ENCODE peak calls at places on chromosomes 4 and X, in four cellular contexts. One of them, this sample, is unnamed.

GRCh38 chr4:189806506-189806905 is 134.2 kb upstream of the FRG1 start:
- DNase-seq in SK-N-SH: no peak
- DNase-seq in A549: no peak
- DNase-seq in K562: no peak
- DNase-seq in this sample: no peak

GRCh38 chr4:173835863-173836262 is 305.8 kb upstream of the HAND2 start:
- DNase-seq in A549: no peak
- DNase-seq in SK-N-SH: peak
- DNase-seq in K562: no peak
- DNase-seq in this sample: no peak

GRCh38 chr4:41320278-41320677 is 63.5 kb downstream of the UCHL1 start:
- DNase-seq in K562: no peak
- DNase-seq in SK-N-SH: no peak
- DNase-seq in A549: no peak
- DNase-seq in this sample: no peak

GRCh38 chr4:182809417-182810102 is 107.6 kb downstream of the DCTD start:
- DNase-seq in K562: no peak
- DNase-seq in A549: no peak
- DNase-seq in SK-N-SH: no peak
- DNase-seq in this sample: no peak

GRCh38 chr4:43163101-43163792 is 270.7 kb downstream of the GRXCR1 start:
- DNase-seq in K562: no peak
- DNase-seq in A549: no peak
- DNase-seq in SK-N-SH: no peak
- DNase-seq in this sample: no peak

GRCh38 chr4:102281171-102281842 is 64.0 kb downstream of the SLC39A8 start:
- DNase-seq in SK-N-SH: no peak
- DNase-seq in A549: no peak
- DNase-seq in K562: no peak
- DNase-seq in this sample: no peak

GRCh38 chr4:109803924-109804571 is 2.2 kb upstream of the CFI start:
- DNase-seq in SK-N-SH: peak
- DNase-seq in K562: no peak
- DNase-seq in A549: peak
- DNase-seq in this sample: peak

GRCh38 chr4:170374770-170375169 is 285.0 kb upstream of the AADAT start:
- DNase-seq in SK-N-SH: peak
- DNase-seq in A549: peak
- DNase-seq in K562: peak
- DNase-seq in this sample: no peak

GRCh38 chr4:186698525-186698924 is 25.1 kb downstream of the FAT1 start:
- DNase-seq in K562: no peak
- DNase-seq in A549: no peak
- DNase-seq in SK-N-SH: no peak
- DNase-seq in this sample: no peak

GRCh38 chr4:148857234-148857972 is 415.2 kb upstream of the NR3C2 start:
- DNase-seq in K562: no peak
- DNase-seq in A549: no peak
- DNase-seq in SK-N-SH: no peak
- DNase-seq in this sample: no peak

GRCh38 chr4:162239992-162240769 is 76.4 kb upstream of the FSTL5 start:
- DNase-seq in A549: no peak
- DNase-seq in K562: no peak
- DNase-seq in SK-N-SH: no peak
- DNase-seq in this sample: no peak

GRCh38 chrX:55057691-55058249 is 17.1 kb upstream of the PAGE2B start:
- DNase-seq in A549: peak
- DNase-seq in SK-N-SH: peak
- DNase-seq in K562: peak
- DNase-seq in this sample: no peak

GRCh38 chrX:6678313-6678712 is 143.4 kb upstream of the VCX3A start:
- DNase-seq in SK-N-SH: no peak
- DNase-seq in K562: no peak
- DNase-seq in A549: no peak
- DNase-seq in this sample: no peak

DNA sequence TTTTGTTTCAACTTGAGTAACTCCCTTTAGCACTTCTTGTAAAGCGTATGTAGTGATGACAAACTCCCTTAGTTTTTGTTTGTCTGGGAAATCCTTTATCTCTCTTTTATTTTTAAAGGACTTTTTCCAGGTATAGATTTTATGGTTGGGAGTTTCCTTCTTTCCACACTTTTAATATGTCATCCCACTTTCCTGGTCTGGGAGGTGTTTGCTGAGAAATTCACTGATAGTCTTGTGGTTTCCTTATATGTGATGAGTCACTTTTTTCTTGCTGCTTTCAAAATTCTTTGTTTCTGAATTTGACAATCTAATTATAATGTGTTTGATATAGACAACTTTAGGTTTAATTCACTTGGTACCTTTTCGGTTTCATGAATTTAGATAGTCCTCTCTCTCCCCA is 353.9 kb downstream of the GPAT3 start:
- DNase-seq in K562: no peak
- DNase-seq in SK-N-SH: no peak
- DNase-seq in A549: peak
- DNase-seq in this sample: no peak
- TF ChIP-seq RCOR1 in K562: no peak
- TF ChIP-seq RCOR1 in SK-N-SH: no peak
- TF ChIP-seq RCOR1 in A549: no peak
- TF ChIP-seq RCOR1 in this sample: no peak

DNA sequence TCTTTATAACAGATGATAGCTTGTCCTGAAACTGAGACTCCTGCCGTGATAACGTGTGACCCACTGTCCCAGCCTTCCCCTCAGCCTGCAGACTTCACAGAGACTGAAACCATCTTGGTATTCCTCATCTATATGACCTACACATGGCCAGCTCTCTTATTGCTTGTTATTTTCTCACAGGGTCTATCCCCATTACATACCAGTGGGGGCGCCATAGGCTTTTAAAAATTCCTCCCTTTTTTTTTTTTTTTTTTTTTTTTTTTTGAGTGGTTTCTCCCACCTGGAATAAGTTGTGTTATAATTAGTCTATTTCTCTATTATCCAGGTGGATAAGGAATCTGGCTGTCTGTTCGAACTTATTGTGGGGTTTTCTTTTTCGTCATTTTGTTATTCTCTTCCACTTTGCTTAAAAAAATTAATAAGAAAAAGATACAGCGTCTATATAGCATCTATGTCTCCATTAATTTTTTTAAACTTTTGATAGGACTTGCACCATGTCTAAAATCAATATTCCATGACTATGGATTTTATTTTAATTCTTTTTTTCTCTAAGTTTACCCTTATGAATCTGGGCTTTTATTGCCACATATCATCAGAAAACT is 47.2 kb downstream of the GYG2 start:
- DNase-seq in A549: peak
- DNase-seq in SK-N-SH: peak
- DNase-seq in K562: no peak
- DNase-seq in this sample: no peak
- TF ChIP-seq CTCF in A549: peak
- TF ChIP-seq CTCF in SK-N-SH: peak
- TF ChIP-seq CTCF in K562: peak
- TF ChIP-seq CTCF in this sample: peak

DNA sequence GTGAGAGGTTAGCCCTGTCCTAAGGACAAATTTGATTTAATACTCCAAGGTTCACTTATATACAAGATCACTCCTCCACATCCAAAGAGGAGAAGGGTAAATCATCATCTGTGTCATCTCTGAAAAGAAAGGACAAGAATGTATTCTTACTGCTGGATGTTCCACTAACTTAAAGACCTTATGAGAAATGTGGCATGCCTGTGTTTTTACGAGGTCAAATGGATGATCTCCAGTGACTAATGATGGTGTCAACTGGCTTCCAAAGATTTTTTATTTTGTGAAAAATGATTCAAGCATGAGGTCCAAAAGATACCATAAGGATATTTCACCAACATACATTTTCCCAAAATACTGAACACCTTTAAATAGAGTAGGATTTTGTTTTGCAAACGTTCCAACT is 143.4 kb downstream of the PTCHD1 start:
- DNase-seq in K562: no peak
- DNase-seq in A549: no peak
- DNase-seq in SK-N-SH: no peak
- DNase-seq in this sample: no peak
- TF ChIP-seq CHD2 in K562: no peak
- TF ChIP-seq CHD2 in A549: no peak
- TF ChIP-seq CHD2 in SK-N-SH: no peak
- TF ChIP-seq CHD2 in this sample: no peak

DNA sequence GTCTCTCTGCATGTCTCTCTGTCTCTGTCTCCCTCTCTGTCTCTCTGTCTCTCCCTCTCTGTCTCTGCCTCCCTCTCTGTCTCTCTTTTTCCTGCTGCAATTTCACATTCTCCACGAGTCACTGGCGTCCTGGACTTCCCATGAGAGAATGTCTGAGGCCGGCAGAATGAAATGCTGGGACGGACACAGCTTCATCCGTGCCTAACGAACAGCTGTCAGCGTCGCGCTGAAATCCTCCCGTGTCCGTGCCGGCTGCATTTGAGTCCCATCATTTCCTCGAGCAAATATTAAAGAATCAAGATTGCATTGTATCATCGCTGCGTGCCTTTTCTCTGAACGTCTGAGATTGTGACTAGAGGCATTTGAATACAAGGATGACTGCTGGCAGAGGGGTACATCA is 279.8 kb downstream of the ASMT start:
- DNase-seq in A549: no peak
- DNase-seq in K562: no peak
- DNase-seq in SK-N-SH: no peak
- DNase-seq in this sample: no peak
- TF ChIP-seq RCOR1 in A549: no peak
- TF ChIP-seq RCOR1 in K562: no peak
- TF ChIP-seq RCOR1 in SK-N-SH: no peak
- TF ChIP-seq RCOR1 in this sample: no peak

DNA sequence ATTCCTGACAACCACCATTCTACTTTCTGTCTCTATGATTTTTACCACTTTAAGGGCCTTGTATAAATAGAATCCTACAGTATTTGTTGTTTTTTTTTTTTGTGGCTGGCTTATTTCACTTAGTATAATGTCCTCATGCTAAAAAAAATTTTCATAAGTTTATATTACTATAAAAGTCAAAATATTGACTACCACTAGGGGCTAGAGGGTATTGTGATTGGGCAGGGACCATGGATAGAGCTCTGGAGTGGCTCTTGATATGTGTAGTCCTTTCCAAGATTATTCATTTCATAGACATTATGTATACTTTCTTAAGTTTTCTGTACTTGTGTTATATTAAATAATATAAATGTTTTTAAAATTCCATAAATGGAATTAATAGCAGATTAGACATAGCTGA is 34.6 kb downstream of the MYOZ2 start:
- DNase-seq in K562: no peak
- DNase-seq in A549: no peak
- DNase-seq in SK-N-SH: peak
- DNase-seq in this sample: no peak
- TF ChIP-seq CTCF in K562: no peak
- TF ChIP-seq CTCF in A549: no peak
- TF ChIP-seq CTCF in SK-N-SH: peak
- TF ChIP-seq CTCF in this sample: no peak